ENCODE peak calls at places on chromosomes 7 and 10, in nine cellular contexts. P is B cell, R is activated T-cell treated with anti-CD3 and anti-CD28 coated beads for 1 hour, Z is ovary, S is adrenal gland, N is amniotic stem cell, O is type B pancreatic cell, C is DMS153, Y is foreskin melanocyte. V is an unnamed sample.

GRCh38 chr7:95469850-95470249 is 15.9 kb upstream of the ASB4 start:
- DNase-seq in P (no peak), R (no peak), Z (no peak), S (no peak), N (no peak), O (no peak), C (peak), Y (no peak), V (no peak)

GRCh38 chr10:119849944-119850343 is 22.7 kb downstream of the MCMBP start:
- DNase-seq in P (no peak), R (no peak), Z (no peak), S (no peak), N (no peak), O (no peak), C (no peak), Y (no peak), V (no peak)

GRCh38 chr10:132616170-132616994 is 78.8 kb downstream of the INPP5A start:
- DNase-seq in P (no peak), R (no peak), Z (no peak), S (no peak), N (no peak), O (no peak), C (no peak), Y (no peak), V (no peak)

GRCh38 chr7:11120068-11120664 is 146.5 kb downstream of the PHF14 start:
- DNase-seq in P (no peak), R (no peak), Z (no peak), S (no peak), N (no peak), O (no peak), C (no peak), Y (no peak), V (no peak)

GRCh38 chr10:132044803-132045202 is 20.9 kb upstream of the JAKMIP3 start:
- DNase-seq in P (no peak), R (no peak), Z (no peak), S (no peak), N (no peak), O (no peak), C (no peak), Y (no peak), V (no peak)

GRCh38 chr7:157752832-157753291 is 416.1 kb downstream of the DNAJB6 start:
- DNase-seq in P (no peak), R (no peak), Z (no peak), S (no peak), N (no peak), O (no peak), C (no peak), Y (no peak), V (no peak)

GRCh38 chr10:121240011-121240410 is 358.2 kb downstream of the FGFR2 start:
- DNase-seq in P (no peak), R (no peak), Z (no peak), S (no peak), N (no peak), O (no peak), C (no peak), Y (no peak), V (no peak)

GRCh38 chr10:44253769-44254462 is 131.0 kb downstream of the CXCL12 start:
- DNase-seq in P (no peak), R (no peak), Z (no peak), S (peak), N (peak), O (no peak), C (no peak), Y (peak), V (no peak)

GRCh38 chr7:92785923-92786322 is 50.5 kb downstream of the CDK6 start:
- DNase-seq in P (no peak), R (no peak), Z (no peak), S (no peak), N (no peak), O (no peak), C (no peak), Y (no peak), V (no peak)

GRCh38 chr10:86254526-86255174 is 111.9 kb downstream of the GRID1 start:
- DNase-seq in P (no peak), R (no peak), Z (no peak), S (peak), N (no peak), O (peak), C (peak), Y (no peak), V (no peak)

GRCh38 chr7:1510780-1511154 is 6.6 kb upstream of the INTS1 start:
- DNase-seq in P (peak), R (no peak), Z (no peak), S (no peak), N (no peak), O (no peak), C (no peak), Y (no peak), V (no peak)

GRCh38 chr7:11170160-11170559 is 196.5 kb downstream of the PHF14 start:
- DNase-seq in P (no peak), R (no peak), Z (no peak), S (no peak), N (no peak), O (no peak), C (peak), Y (no peak), V (no peak)

GRCh38 chr7:99455874-99456273 is 10.1 kb downstream of the ATP5MF start:
- DNase-seq in P (no peak), R (no peak), Z (no peak), S (no peak), N (no peak), O (no peak), C (no peak), Y (no peak), V (no peak)

GRCh38 chr10:28984431-28984830 is 304.4 kb upstream of the LYZL1 start:
- DNase-seq in P (no peak), R (no peak), Z (peak), S (peak), N (peak), O (no peak), C (peak), Y (peak), V (no peak)

GRCh38 chr10:72261323-72262018 is 12.3 kb upstream of the DDIT4 start:
- DNase-seq in P (no peak), R (no peak), Z (no peak), S (no peak), N (no peak), O (no peak), C (peak), Y (no peak), V (no peak)

GRCh38 chr10:76946268-76946667 is 691.3 kb downstream of the KCNMA1 start:
- DNase-seq in P (no peak), R (no peak), Z (no peak), S (no peak), N (no peak), O (no peak), C (no peak), Y (no peak), V (no peak)

GRCh38 chr10:59792812-59793211 is 39.6 kb upstream of the MRLN start:
- DNase-seq in P (no peak), R (no peak), Z (no peak), S (no peak), N (no peak), O (no peak), C (no peak), Y (no peak), V (no peak)

GRCh38 chr7:103704701-103705100 is 258.7 kb upstream of the SLC26A5 start:
- DNase-seq in P (no peak), R (no peak), Z (no peak), S (no peak), N (no peak), O (no peak), C (no peak), Y (no peak), V (no peak)

GRCh38 chr10:109961181-109962001 is 38.1 kb upstream of the XPNPEP1 start:
- DNase-seq in P (no peak), R (no peak), Z (no peak), S (no peak), N (no peak), O (no peak), C (peak), Y (no peak), V (peak)

GRCh38 chr10:84540617-84541288 is 212.4 kb downstream of the CCSER2 start:
- DNase-seq in P (peak), R (peak), Z (peak), S (peak), N (peak), O (peak), C (no peak), Y (peak), V (peak)

GRCh38 chr10:75956624-75957023 is 525.2 kb downstream of the LRMDA start:
- DNase-seq in P (no peak), R (no peak), Z (no peak), S (no peak), N (no peak), O (no peak), C (no peak), Y (no peak), V (no peak)

GRCh38 chr7:101690061-101690460 is 61.0 kb upstream of the MYL10 start:
- DNase-seq in P (no peak), R (no peak), Z (no peak), S (no peak), N (no peak), O (no peak), C (no peak), Y (no peak), V (no peak)

GRCh38 chr10:69438531-69439349 is 12.5 kb upstream of the TSPAN15 start:
- DNase-seq in P (no peak), R (no peak), Z (no peak), S (no peak), N (no peak), O (no peak), C (peak), Y (no peak), V (no peak)

GRCh38 chr7:51031791-51032484 is 249.2 kb upstream of the GRB10 start:
- DNase-seq in P (no peak), R (no peak), Z (no peak), S (no peak), N (no peak), O (no peak), C (no peak), Y (no peak), V (no peak)

GRCh38 chr7:95608344-95609173 is 12.2 kb upstream of the PDK4 start:
- DNase-seq in P (peak), R (no peak), Z (peak), S (peak), N (peak), O (peak), C (peak), Y (peak), V (peak)

GRCh38 chr7:66523409-66523808 is 105.3 kb upstream of the KCTD7 start:
- DNase-seq in P (no peak), R (no peak), Z (no peak), S (no peak), N (no peak), O (no peak), C (no peak), Y (no peak), V (no peak)

GRCh38 chr7:30656006-30656575 is 26.2 kb downstream of the CRHR2 start:
- DNase-seq in P (no peak), R (no peak), Z (no peak), S (no peak), N (no peak), O (no peak), C (no peak), Y (no peak), V (no peak)

GRCh38 chr7:70669859-70670258 is 462.1 kb upstream of the GALNT17 start:
- DNase-seq in P (no peak), R (no peak), Z (no peak), S (no peak), N (no peak), O (no peak), C (no peak), Y (no peak), V (no peak)

GRCh38 chr10:79047875-79048638 is 20.7 kb upstream of the ZMIZ1 start:
- DNase-seq in P (peak), R (no peak), Z (no peak), S (peak), N (no peak), O (no peak), C (no peak), Y (no peak), V (no peak)

V was measured in iPS DF 6.9.